ENCODE peak calls at places on chromosomes 7 and 10, in eight cellular contexts. P is HFFc6, L is progenitor cell of endocrine pancreas, S is RWPE1, Y is mucosa of descending colon, U is GM10248, J is endothelial cell of umbilical vein, I is A549. Q is an unnamed sample.

GRCh38 chr10:74439213-74439612 is 288.2 kb downstream of the ADK start:
- DNase-seq in L (no peak), U (no peak), P (no peak), I (no peak), S (no peak), J (peak), Y (no peak), Q (no peak)

GRCh38 chr10:77090381-77091356 is 546.9 kb downstream of the KCNMA1 start:
- DNase-seq in I (no peak), L (no peak), Y (no peak), J (no peak), P (no peak), S (no peak), U (no peak), Q (no peak)

GRCh38 chr7:152998440-152998839 is 238.9 kb downstream of the ACTR3B start:
- DNase-seq in J (no peak), Y (no peak), L (no peak), U (no peak), I (no peak), P (no peak), S (no peak), Q (no peak)

GRCh38 chr7:99380823-99381663 is 6.5 kb downstream of the ARPC1B start:
- DNase-seq in U (peak), I (no peak), P (no peak), L (no peak), Y (peak), S (no peak), J (no peak), Q (peak)

GRCh38 chr7:1382553-1383397 is 76.5 kb downstream of the MICALL2 start:
- DNase-seq in S (no peak), U (no peak), P (no peak), J (no peak), I (no peak), Y (no peak), L (no peak), Q (no peak)

GRCh38 chr10:93039721-93040120 is 20.9 kb upstream of the CYP26C1 start:
- DNase-seq in J (no peak), Y (peak), S (peak), P (peak), L (no peak), U (peak), I (peak), Q (no peak)

GRCh38 chr10:124089859-124090258 is 3.5 kb downstream of the CHST15 start:
- DNase-seq in J (no peak), L (no peak), U (no peak), Y (no peak), I (no peak), P (no peak), S (no peak), Q (no peak)

GRCh38 chr7:117385340-117386124 is 41.8 kb downstream of the ASZ1 start:
- DNase-seq in P (no peak), U (peak), L (no peak), S (no peak), J (peak), I (peak), Y (no peak), Q (no peak)

GRCh38 chr7:43594020-43594419 is 11.1 kb downstream of the STK17A start:
- DNase-seq in Y (no peak), U (no peak), I (no peak), P (no peak), J (no peak), S (no peak), L (no peak), Q (no peak)

GRCh38 chr7:20777377-20778062 is 9.2 kb downstream of the SP8 start:
- DNase-seq in J (no peak), S (no peak), I (no peak), U (no peak), L (no peak), P (no peak), Y (no peak), Q (no peak)

GRCh38 chr10:128710795-128711183 is 584.6 kb upstream of the MKI67 start:
- DNase-seq in I (no peak), P (no peak), U (no peak), Y (no peak), L (no peak), J (no peak), S (no peak), Q (no peak)

GRCh38 chr10:91465261-91465660 is 55.1 kb downstream of the HECTD2 start:
- DNase-seq in L (no peak), P (no peak), U (no peak), I (no peak), Y (no peak), J (no peak), S (no peak), Q (no peak)

GRCh38 chr10:91464500-91464899 is 54.4 kb downstream of the HECTD2 start:
- DNase-seq in Y (no peak), J (no peak), I (no peak), S (no peak), U (no peak), L (no peak), P (no peak), Q (no peak)

GRCh38 chr10:91467114-91467513 is 57.0 kb downstream of the HECTD2 start:
- DNase-seq in I (no peak), Y (no peak), U (no peak), L (no peak), S (no peak), J (no peak), P (no peak), Q (no peak)

DNA sequence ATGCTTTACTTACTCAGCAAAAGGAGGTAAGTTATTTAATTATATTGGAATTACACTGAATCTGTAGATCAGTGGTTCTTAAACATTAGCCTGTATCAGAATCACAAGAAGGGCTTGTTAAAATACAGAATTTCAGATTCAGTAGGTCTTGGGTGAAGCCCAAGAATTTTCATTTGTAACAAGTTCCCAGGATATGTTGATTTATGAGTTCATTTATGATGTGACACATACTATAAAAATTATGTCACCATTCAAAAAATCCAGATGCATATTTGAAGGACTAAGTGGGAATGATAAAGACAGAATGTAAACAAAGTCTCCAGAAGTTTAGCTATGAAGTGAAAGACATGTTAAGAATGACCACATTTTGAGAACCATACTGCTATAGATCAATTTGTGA is 52.3 kb downstream of the HECTD2 start:
- DNase-seq in S (no peak), U (no peak), P (no peak), I (no peak), Y (no peak), J (peak), L (no peak), Q (no peak)
- TF ChIP-seq CTCF in S (no peak), U (no peak), P (no peak), I (no peak), Y (no peak), J (no peak), L (no peak), Q (no peak)

GRCh38 chr7:100400656-100401055 is 27.4 kb downstream of the PILRA start:
- DNase-seq in Y (no peak), P (no peak), S (no peak), U (no peak), I (peak), L (no peak), J (peak), Q (no peak)
- TF ChIP-seq CTCF in Y (no peak), P (peak), S (no peak), U (no peak), I (no peak), L (peak), J (peak), Q (no peak)

GRCh38 chr10:9681655-9682054 is 1336.0 kb upstream of the CELF2 start:
- DNase-seq in J (no peak), P (no peak), L (no peak), S (no peak), U (no peak), I (no peak), Y (no peak), Q (no peak)
- TF ChIP-seq CTCF in J (no peak), P (no peak), L (no peak), S (no peak), U (no peak), I (no peak), Y (no peak), Q (no peak)

GRCh38 chr7:39360038-39360437 is 206.2 kb upstream of the YAE1 start:
- DNase-seq in S (no peak), U (no peak), Y (no peak), I (no peak), L (no peak), P (no peak), J (no peak), Q (no peak)

GRCh38 chr7:39356531-39356930 is 209.7 kb upstream of the YAE1 start:
- DNase-seq in J (no peak), L (no peak), Y (no peak), U (no peak), I (no peak), S (no peak), P (no peak), Q (no peak)

GRCh38 chr7:39355664-39356063 is 210.5 kb upstream of the YAE1 start:
- DNase-seq in S (no peak), U (no peak), J (no peak), I (no peak), P (no peak), Y (no peak), L (no peak), Q (no peak)

GRCh38 chr7:39360766-39361165 is 205.4 kb upstream of the YAE1 start:
- DNase-seq in P (no peak), J (no peak), U (no peak), I (no peak), Y (no peak), L (no peak), S (no peak), Q (no peak)

GRCh38 chr7:39357648-39358047 is 208.6 kb upstream of the YAE1 start:
- DNase-seq in I (peak), J (no peak), S (no peak), L (no peak), Y (peak), U (no peak), P (no peak), Q (no peak)
- TF ChIP-seq CTCF in I (no peak), J (peak), S (no peak), L (peak), Y (no peak), U (peak), P (peak), Q (no peak)

GRCh38 chr7:51354434-51354833 is 37.8 kb upstream of the COBL start:
- DNase-seq in L (no peak), J (no peak), U (no peak), I (no peak), Y (no peak), P (no peak), S (no peak), Q (no peak)

GRCh38 chr7:51354897-51355296 is 38.3 kb upstream of the COBL start:
- DNase-seq in J (no peak), L (no peak), U (no peak), I (no peak), S (no peak), Y (no peak), P (no peak), Q (no peak)

GRCh38 chr7:51352174-51353145 is 35.9 kb upstream of the COBL start:
- DNase-seq in P (no peak), U (no peak), Y (no peak), L (no peak), S (no peak), J (no peak), I (no peak), Q (no peak)

GRCh38 chr7:51356849-51357516 is 40.4 kb upstream of the COBL start:
- DNase-seq in U (no peak), L (no peak), P (no peak), I (no peak), J (no peak), Y (no peak), S (no peak), Q (no peak)

DNA sequence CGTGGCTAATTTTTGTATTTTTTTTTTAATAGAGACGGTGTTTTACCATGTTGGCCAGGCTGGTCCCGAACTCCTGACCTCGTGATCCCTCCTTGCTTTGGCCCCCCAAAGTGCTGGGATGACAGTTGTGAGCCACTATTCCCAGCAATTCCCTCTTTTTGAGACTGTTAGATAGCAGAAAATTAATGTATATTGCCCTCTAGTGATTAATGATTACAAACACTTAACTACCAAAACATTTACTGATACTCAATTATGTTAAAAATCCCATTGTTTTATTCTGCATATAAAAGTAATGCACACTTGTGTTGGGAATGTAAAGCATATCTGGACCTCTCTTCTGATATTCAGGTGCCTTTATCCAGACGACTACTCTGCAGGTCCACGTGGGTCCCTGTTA is 41.2 kb upstream of the COBL start:
- DNase-seq in I (no peak), S (no peak), U (no peak), L (no peak), J (no peak), P (no peak), Y (no peak), Q (no peak)
- TF ChIP-seq CTCF in I (no peak), S (no peak), U (no peak), L (no peak), J (no peak), P (no peak), Y (no peak), Q (no peak)

GRCh38 chr10:44386546-44387052 is 1.7 kb upstream of the CXCL12 start:
- DNase-seq in Y (peak), I (peak), J (peak), S (peak), U (peak), P (peak), L (peak), Q (peak)
- TF ChIP-seq CTCF in Y (peak), I (peak), J (peak), S (peak), U (peak), P (peak), L (peak), Q (peak)

DNA sequence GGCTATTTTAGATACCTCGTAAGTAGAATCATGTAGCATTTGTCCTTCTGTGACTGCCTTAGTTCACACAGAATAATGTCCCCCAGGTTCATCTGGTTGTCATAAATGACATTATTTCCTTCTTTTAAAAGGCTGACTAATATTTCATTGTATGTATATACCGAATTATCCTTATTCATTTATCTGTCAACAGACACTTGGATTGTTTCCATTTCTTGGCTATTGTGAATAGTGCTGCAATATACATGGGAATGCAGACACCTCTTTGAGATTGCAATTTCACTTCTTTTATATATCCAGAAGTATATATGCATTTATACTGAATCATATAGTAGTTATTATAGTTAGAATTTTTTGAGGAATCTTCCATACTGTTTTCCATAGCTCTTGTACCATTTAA is 24.1 kb upstream of the HYAL4 start:
- DNase-seq in I (no peak), S (no peak), J (no peak), U (no peak), L (no peak), P (no peak), Y (no peak), Q (no peak)
- TF ChIP-seq CTCF in I (no peak), S (no peak), J (no peak), U (no peak), L (no peak), P (no peak), Y (no peak), Q (no peak)

GRCh38 chr7:157292770-157293412 is 43.9 kb upstream of the DNAJB6 start:
- DNase-seq in U (no peak), S (peak), J (no peak), L (no peak), Y (peak), P (no peak), I (peak), Q (no peak)
- TF ChIP-seq CTCF in U (no peak), S (no peak), J (no peak), L (no peak), Y (no peak), P (no peak), I (no peak), Q (no peak)

GRCh38 chr7:128697301-128697905 is 25.3 kb downstream of the GARIN1A start:
- DNase-seq in S (peak), J (peak), U (peak), P (peak), I (peak), L (no peak), Y (peak), Q (peak)
- TF ChIP-seq CTCF in S (no peak), J (peak), U (no peak), P (peak), I (peak), L (peak), Y (no peak), Q (no peak)